ENCODE peak calls at places on chromosomes 7 and 10, in ten cellular contexts. J, N, X, B, G, R, E, W, Z and V are unnamed samples.

GRCh38 chr10:52488606-52489485 is 174.8 kb downstream of the DKK1 start:
- DNase-seq in J (peak; percentile 79), N (no peak), X (no peak), B (no peak), G (no peak), R (no peak), E (no peak), W (no peak), Z (peak; percentile 45), V (no peak)

GRCh38 chr7:32661501-32661900 is 166.2 kb downstream of the AVL9 start:
- DNase-seq in J (no peak), N (no peak), X (no peak), B (no peak), G (no peak), R (no peak), E (no peak), W (no peak), Z (no peak), V (no peak)

GRCh38 chr10:60536529-60537114 is 146.9 kb upstream of the ANK3 start:
- DNase-seq in J (peak; percentile 67), N (no peak), X (no peak), B (no peak), G (no peak), R (no peak), E (no peak), W (no peak), Z (peak; percentile 86), V (no peak)

GRCh38 chr7:42460948-42461347 is 223.9 kb upstream of the GLI3 start:
- DNase-seq in J (no peak), N (no peak), X (no peak), B (no peak), G (no peak), R (no peak), E (no peak), W (no peak), Z (no peak), V (no peak)

GRCh38 chr10:59648711-59649201 is 60.9 kb downstream of the SLC16A9 start:
- DNase-seq in J (no peak), N (peak; percentile 49), X (no peak), B (no peak), G (no peak), R (no peak), E (no peak), W (no peak), Z (no peak), V (no peak)

GRCh38 chr10:72567421-72567820 is 58.5 kb downstream of the MICU1 start:
- DNase-seq in J (peak; percentile 68), N (no peak), X (no peak), B (peak; percentile 30), G (no peak), R (no peak), E (no peak), W (peak; percentile 16), Z (peak; percentile 95), V (no peak)

GRCh38 chr7:27459021-27459728 is 203.5 kb downstream of the HIBADH start:
- DNase-seq in J (peak; percentile 30), N (no peak), X (no peak), B (no peak), G (no peak), R (no peak), E (no peak), W (no peak), Z (no peak), V (no peak)

GRCh38 chr7:114977277-114977676 is 55.4 kb downstream of the MDFIC start:
- DNase-seq in J (no peak), N (no peak), X (no peak), B (no peak), G (no peak), R (no peak), E (no peak), W (no peak), Z (no peak), V (no peak)

GRCh38 chr10:389391-389790 is 254.1 kb downstream of the ZMYND11 start:
- DNase-seq in J (no peak), N (no peak), X (no peak), B (no peak), G (no peak), R (no peak), E (no peak), W (no peak), Z (no peak), V (no peak)